ENCODE peak calls at places on chromosomes 13 and 19, in four cellular contexts. One of them, this sample, is unnamed.

GRCh38 chr19:38506375-38506722 is 72.9 kb downstream of the RYR1 start:
- DNase-seq in psoas muscle: no peak
- DNase-seq in esophagus squamous epithelium: no peak
- DNase-seq in left lung: peak
- DNase-seq in this sample: no peak

GRCh38 chr13:102642475-102642874 is 45.7 kb downstream of the TPP2 start:
- DNase-seq in psoas muscle: peak
- DNase-seq in left lung: no peak
- DNase-seq in esophagus squamous epithelium: no peak
- DNase-seq in this sample: no peak

GRCh38 chr19:30719189-30719990 is 347.2 kb downstream of the ZNF536 start:
- DNase-seq in left lung: no peak
- DNase-seq in psoas muscle: peak
- DNase-seq in esophagus squamous epithelium: no peak
- DNase-seq in this sample: no peak

GRCh38 chr19:30318261-30318660 is 53.9 kb upstream of the ZNF536 start:
- DNase-seq in psoas muscle: no peak
- DNase-seq in esophagus squamous epithelium: no peak
- DNase-seq in left lung: no peak
- DNase-seq in this sample: no peak

GRCh38 chr19:18274776-18275356 is 614 bp upstream of the IQCN start:
- DNase-seq in psoas muscle: peak
- DNase-seq in esophagus squamous epithelium: no peak
- DNase-seq in left lung: peak
- DNase-seq in this sample: no peak

GRCh38 chr19:36528921-36529518 is 949 bp upstream of the ZNF260 start:
- DNase-seq in esophagus squamous epithelium: no peak
- DNase-seq in psoas muscle: no peak
- DNase-seq in left lung: no peak
- DNase-seq in this sample: no peak

GRCh38 chr13:22232186-22232585 is 561.3 kb downstream of the FGF9 start:
- DNase-seq in esophagus squamous epithelium: no peak
- DNase-seq in left lung: no peak
- DNase-seq in psoas muscle: no peak
- DNase-seq in this sample: no peak

GRCh38 chr19:35777411-35777841 is 2.1 kb downstream of the ARHGAP33 start:
- DNase-seq in esophagus squamous epithelium: no peak
- DNase-seq in psoas muscle: no peak
- DNase-seq in left lung: no peak
- DNase-seq in this sample: no peak

GRCh38 chr19:55546822-55547614 is 1.7 kb upstream of the SBK3 start:
- DNase-seq in esophagus squamous epithelium: no peak
- DNase-seq in psoas muscle: peak
- DNase-seq in left lung: peak
- DNase-seq in this sample: no peak

GRCh38 chr13:20387441-20387971 is 138.2 kb downstream of the CRYL1 start:
- DNase-seq in psoas muscle: no peak
- DNase-seq in esophagus squamous epithelium: no peak
- DNase-seq in left lung: no peak
- DNase-seq in this sample: no peak

GRCh38 chr19:2235396-2236284 is 489 bp downstream of the PLEKHJ1 start:
- DNase-seq in esophagus squamous epithelium: no peak
- DNase-seq in left lung: no peak
- DNase-seq in psoas muscle: no peak
- DNase-seq in this sample: no peak

GRCh38 chr19:17184381-17184841 is 30.7 kb upstream of the USE1 start:
- DNase-seq in esophagus squamous epithelium: no peak
- DNase-seq in psoas muscle: no peak
- DNase-seq in left lung: no peak
- DNase-seq in this sample: peak

GRCh38 chr19:41606215-41606837 is 20.5 kb downstream of the CEACAM4 start:
- DNase-seq in left lung: no peak
- DNase-seq in esophagus squamous epithelium: no peak
- DNase-seq in psoas muscle: no peak
- DNase-seq in this sample: no peak

GRCh38 chr19:46471116-46471733 is at the start of gene PNMA8A:
- DNase-seq in esophagus squamous epithelium: no peak
- DNase-seq in psoas muscle: peak
- DNase-seq in left lung: peak
- DNase-seq in this sample: no peak

GRCh38 chr19:30637926-30638325 is 265.7 kb downstream of the ZNF536 start:
- DNase-seq in left lung: no peak
- DNase-seq in psoas muscle: no peak
- DNase-seq in esophagus squamous epithelium: no peak
- DNase-seq in this sample: no peak

GRCh38 chr19:18408053-18408476 is 10.6 kb upstream of the LRRC25 start:
- DNase-seq in psoas muscle: no peak
- DNase-seq in left lung: peak
- DNase-seq in esophagus squamous epithelium: no peak
- DNase-seq in this sample: no peak

GRCh38 chr13:99320693-99321481 is 13.7 kb upstream of the GPR183 start:
- DNase-seq in psoas muscle: no peak
- DNase-seq in left lung: no peak
- DNase-seq in esophagus squamous epithelium: no peak
- DNase-seq in this sample: no peak

GRCh38 chr13:107576430-107576829 is 638.9 kb downstream of the LIG4 start:
- DNase-seq in esophagus squamous epithelium: no peak
- DNase-seq in left lung: no peak
- DNase-seq in psoas muscle: no peak
- DNase-seq in this sample: no peak

GRCh38 chr13:46348976-46349375 is 38.1 kb downstream of the RUBCNL start:
- DNase-seq in left lung: no peak
- DNase-seq in esophagus squamous epithelium: no peak
- DNase-seq in psoas muscle: no peak
- DNase-seq in this sample: no peak

GRCh38 chr13:99642841-99643240 is 141.6 kb downstream of the TM9SF2 start:
- DNase-seq in esophagus squamous epithelium: no peak
- DNase-seq in psoas muscle: no peak
- DNase-seq in left lung: no peak
- DNase-seq in this sample: no peak

GRCh38 chr13:103531278-103531677 is 465.1 kb upstream of the SLC10A2 start:
- DNase-seq in psoas muscle: no peak
- DNase-seq in left lung: no peak
- DNase-seq in esophagus squamous epithelium: no peak
- DNase-seq in this sample: no peak

GRCh38 chr19:29662604-29663404 is 2.5 kb upstream of the PLEKHF1 start:
- DNase-seq in esophagus squamous epithelium: no peak
- DNase-seq in psoas muscle: peak
- DNase-seq in left lung: peak
- DNase-seq in this sample: peak

GRCh38 chr19:19062454-19063182 is 1.2 kb upstream of the SLC25A42 start:
- DNase-seq in psoas muscle: no peak
- DNase-seq in left lung: peak
- DNase-seq in esophagus squamous epithelium: no peak
- DNase-seq in this sample: no peak

GRCh38 chr19:50912727-50913716 is 1.8 kb upstream of the KLK4 start:
- DNase-seq in left lung: no peak
- DNase-seq in psoas muscle: no peak
- DNase-seq in esophagus squamous epithelium: no peak
- DNase-seq in this sample: no peak

GRCh38 chr19:47351545-47351944 is 2.4 kb downstream of the DHX34 start:
- DNase-seq in left lung: no peak
- DNase-seq in psoas muscle: no peak
- DNase-seq in esophagus squamous epithelium: no peak
- DNase-seq in this sample: no peak

GRCh38 chr19:18637644-18638630 is 1.1 kb downstream of the KLHL26 start:
- DNase-seq in esophagus squamous epithelium: no peak
- DNase-seq in left lung: no peak
- DNase-seq in psoas muscle: no peak
- DNase-seq in this sample: no peak

GRCh38 chr13:87999141-87999765 is 328.1 kb downstream of the SLITRK5 start:
- DNase-seq in esophagus squamous epithelium: no peak
- DNase-seq in left lung: no peak
- DNase-seq in psoas muscle: no peak
- DNase-seq in this sample: no peak

GRCh38 chr13:90968510-90968909 is 379.0 kb upstream of the MIR17HG start:
- DNase-seq in left lung: no peak
- DNase-seq in psoas muscle: no peak
- DNase-seq in esophagus squamous epithelium: no peak
- DNase-seq in this sample: no peak

GRCh38 chr19:4023600-4024398 is 16.3 kb downstream of the PIAS4 start:
- DNase-seq in left lung: peak
- DNase-seq in esophagus squamous epithelium: no peak
- DNase-seq in psoas muscle: no peak
- DNase-seq in this sample: no peak

GRCh38 chr13:73835138-73835721 is 299.0 kb downstream of the KLF12 start:
- DNase-seq in esophagus squamous epithelium: no peak
- DNase-seq in psoas muscle: no peak
- DNase-seq in left lung: no peak
- DNase-seq in this sample: no peak

GRCh38 chr13:92574499-92574898 is 652.1 kb upstream of the GPC6 start:
- DNase-seq in psoas muscle: no peak
- DNase-seq in left lung: no peak
- DNase-seq in esophagus squamous epithelium: no peak
- DNase-seq in this sample: no peak

GRCh38 chr13:30022256-30022655 is 171.8 kb upstream of the UBL3 start:
- DNase-seq in left lung: no peak
- DNase-seq in esophagus squamous epithelium: no peak
- DNase-seq in psoas muscle: no peak
- DNase-seq in this sample: no peak

GRCh38 chr19:2246801-2247361 is 2.2 kb upstream of the AMH start:
- DNase-seq in left lung: no peak
- DNase-seq in psoas muscle: peak
- DNase-seq in esophagus squamous epithelium: no peak
- DNase-seq in this sample: no peak

GRCh38 chr19:3818479-3818878 is 32.3 kb upstream of the MATK start:
- DNase-seq in esophagus squamous epithelium: no peak
- DNase-seq in psoas muscle: no peak
- DNase-seq in left lung: no peak
- DNase-seq in this sample: no peak

GRCh38 chr13:36310417-36311108 is 12.9 kb upstream of the CCDC169 start:
- DNase-seq in left lung: no peak
- DNase-seq in psoas muscle: no peak
- DNase-seq in esophagus squamous epithelium: no peak
- DNase-seq in this sample: no peak
- H3K27ac ChIP-seq in left lung: no peak
- H3K27ac ChIP-seq in psoas muscle: no peak
- H3K27ac ChIP-seq in esophagus squamous epithelium: no peak
- H3K27ac ChIP-seq in this sample: no peak

DNA sequence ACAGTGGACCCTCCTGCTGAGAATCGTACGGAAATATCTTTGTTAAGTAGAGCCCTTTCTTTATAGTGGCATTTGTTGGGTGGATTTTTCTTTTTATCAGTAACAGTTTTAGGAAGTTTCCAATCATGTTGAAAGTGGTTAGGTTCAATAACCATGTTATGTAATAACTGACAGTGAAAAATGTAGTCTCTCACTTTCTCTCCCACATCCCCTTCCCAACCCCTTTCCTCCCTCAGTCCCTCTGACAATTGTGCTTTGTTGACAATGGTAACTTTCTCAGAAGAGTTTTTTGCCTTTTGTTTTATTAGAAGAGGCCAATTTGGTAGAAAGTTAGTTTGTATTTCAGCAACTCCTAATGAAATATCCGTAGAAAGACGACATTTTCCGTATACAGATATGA is 77.8 kb upstream of the SLAIN1 start:
- DNase-seq in psoas muscle: no peak
- DNase-seq in esophagus squamous epithelium: no peak
- DNase-seq in left lung: no peak
- DNase-seq in this sample: no peak
- TF ChIP-seq CTCF in psoas muscle: no peak
- TF ChIP-seq CTCF in esophagus squamous epithelium: no peak
- TF ChIP-seq CTCF in left lung: no peak
- TF ChIP-seq CTCF in this sample: no peak

GRCh38 chr19:48961673-48962028 is 3.5 kb upstream of the FTL start:
- DNase-seq in left lung: no peak
- DNase-seq in psoas muscle: no peak
- DNase-seq in esophagus squamous epithelium: no peak
- DNase-seq in this sample: no peak

GRCh38 chr19:48958006-48958405 is 3.3 kb downstream of the BAX start:
- DNase-seq in left lung: no peak
- DNase-seq in psoas muscle: no peak
- DNase-seq in esophagus squamous epithelium: no peak
- DNase-seq in this sample: no peak

GRCh38 chr19:48962029-48962848 is 2.9 kb upstream of the FTL start:
- DNase-seq in psoas muscle: peak
- DNase-seq in esophagus squamous epithelium: no peak
- DNase-seq in left lung: peak
- DNase-seq in this sample: no peak

GRCh38 chr19:48961051-48961649 is 4.0 kb upstream of the FTL start:
- DNase-seq in psoas muscle: no peak
- DNase-seq in esophagus squamous epithelium: no peak
- DNase-seq in left lung: no peak
- DNase-seq in this sample: no peak

DNA sequence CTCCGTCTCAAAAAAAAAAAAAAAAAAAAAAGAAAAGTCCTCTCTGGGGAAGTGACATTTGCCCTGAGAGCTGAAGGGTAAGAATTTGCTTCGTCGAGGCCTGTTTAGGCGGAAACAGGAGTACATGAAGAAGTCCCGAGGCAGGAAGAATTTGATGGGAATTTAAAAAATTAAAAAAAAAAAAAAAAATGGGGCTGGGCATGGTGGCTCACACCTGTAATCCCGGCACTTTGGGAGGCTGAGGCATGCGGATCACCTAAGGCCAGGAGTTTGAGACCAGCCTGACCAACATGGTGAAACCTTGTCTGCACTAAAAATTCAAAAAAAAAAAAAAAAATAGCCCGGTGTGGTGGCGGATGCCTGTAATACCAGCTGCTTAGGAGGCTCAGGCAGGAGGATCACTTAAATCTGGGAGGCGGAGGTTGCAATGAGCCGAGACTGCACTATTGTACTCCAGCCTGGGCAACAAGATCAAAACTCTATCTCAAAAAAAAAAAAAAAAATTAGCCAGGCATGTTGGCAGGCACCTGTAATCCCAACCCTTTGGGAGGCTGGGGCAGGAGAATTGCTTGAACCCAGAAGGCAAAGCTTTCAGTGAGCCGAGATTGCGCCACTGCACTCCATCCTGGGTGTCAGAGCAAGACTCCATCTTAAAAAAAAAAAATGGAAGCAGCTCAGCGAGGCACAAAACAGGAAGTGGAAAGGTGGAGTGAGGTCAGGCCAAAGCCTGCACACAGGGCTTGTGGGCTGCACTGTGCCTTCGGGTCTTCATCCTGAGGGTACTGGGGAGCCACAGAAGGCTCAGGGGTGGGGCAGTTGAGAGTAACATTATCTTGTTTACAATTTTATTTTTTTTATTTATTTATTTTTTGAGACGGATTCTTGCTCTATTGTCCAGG is 4.9 kb downstream of the BAX start:
- DNase-seq in left lung: peak
- DNase-seq in esophagus squamous epithelium: no peak
- DNase-seq in psoas muscle: no peak
- DNase-seq in this sample: no peak
- H3K27ac ChIP-seq in left lung: no peak
- H3K27ac ChIP-seq in esophagus squamous epithelium: no peak
- H3K27ac ChIP-seq in psoas muscle: no peak
- H3K27ac ChIP-seq in this sample: no peak

DNA sequence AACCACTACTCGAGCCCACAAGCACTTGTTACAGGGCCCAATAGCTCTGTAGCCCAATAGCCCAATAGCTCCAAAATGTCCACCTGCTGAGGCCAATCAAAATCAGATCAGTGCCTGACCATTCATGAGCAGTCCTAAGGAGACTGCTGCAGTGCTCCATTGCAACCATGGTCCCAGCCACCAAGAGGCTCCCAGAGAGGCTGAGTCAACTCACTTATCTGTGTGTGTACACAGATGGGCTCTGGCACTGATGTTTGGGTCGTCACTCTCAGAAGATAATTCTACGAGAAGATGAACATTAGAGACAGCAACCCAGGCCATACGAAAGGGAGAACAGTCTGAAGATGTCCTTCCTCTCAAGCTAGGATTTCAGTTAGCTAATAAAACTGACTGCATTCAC is 38.2 kb upstream of the SERP2 start:
- DNase-seq in left lung: no peak
- DNase-seq in psoas muscle: no peak
- DNase-seq in esophagus squamous epithelium: no peak
- DNase-seq in this sample: no peak
- TF ChIP-seq CTCF in left lung: no peak
- TF ChIP-seq CTCF in psoas muscle: no peak
- TF ChIP-seq CTCF in esophagus squamous epithelium: no peak
- TF ChIP-seq CTCF in this sample: no peak